ENCODE peak calls at places on chromosomes 3 and 15, in nine cellular contexts. C is pulmonary artery endothelial cell, G is HCEC 1CT, K is naive B cell, W is AG10803, Y is RWPE1, F is HEK293T, R is neuronal stem cell, T is T-cell. P is an unnamed sample.

GRCh38 chr3:43757613-43758012 is 66.9 kb downstream of the ABHD5 start:
- DNase-seq in G (peak; percentile 50), Y (no peak), T (no peak), W (no peak), R (no peak), C (no peak), K (no peak), F (no peak), P (no peak)

GRCh38 chr3:95738045-95738444 is 1076.3 kb upstream of the EPHA6 start:
- DNase-seq in Y (no peak), C (no peak), W (no peak), T (no peak), G (no peak), R (no peak), F (no peak), K (no peak), P (no peak)

GRCh38 chr15:32691316-32692032 is 26.3 kb upstream of the GREM1 start:
- DNase-seq in T (no peak), R (no peak), G (no peak), C (no peak), F (no peak), Y (no peak), W (no peak), K (no peak), P (no peak)

GRCh38 chr3:149955449-149955848 is 15.2 kb downstream of the PFN2 start:
- DNase-seq in W (no peak), K (no peak), C (no peak), F (no peak), T (no peak), G (peak; percentile 37), Y (no peak), R (no peak), P (no peak)

GRCh38 chr3:194407423-194407822 is 8.4 kb upstream of the GP5 start:
- DNase-seq in G (peak; percentile 7), F (no peak), C (no peak), Y (no peak), R (no peak), K (no peak), W (no peak), T (no peak), P (no peak)

GRCh38 chr3:184040010-184040409 is 8.5 kb downstream of the HTR3D start:
- DNase-seq in G (peak; percentile 54), C (no peak), F (peak; percentile 31), Y (no peak), W (peak; percentile 38), T (no peak), K (no peak), R (no peak), P (peak; percentile 65)

GRCh38 chr3:25156526-25157075 is 271.5 kb upstream of the RARB start:
- DNase-seq in W (peak; percentile 74), T (no peak), F (no peak), C (peak; percentile 67), R (peak; percentile 58), G (no peak), Y (peak; percentile 3), K (no peak), P (peak; percentile 32)

GRCh38 chr15:37100109-37100873 is at the start of gene MEIS2:
- DNase-seq in F (peak; percentile 72), R (peak; percentile 83), G (peak; percentile 87), T (no peak), Y (peak; percentile 87), W (peak; percentile 98), K (peak; percentile 7), C (peak; percentile 83), P (peak; percentile 80)

GRCh38 chr3:190076138-190076537 is 44.6 kb downstream of the P3H2 start:
- DNase-seq in W (peak; percentile 91), T (no peak), F (no peak), R (no peak), C (no peak), G (no peak), K (no peak), Y (no peak), P (no peak)

GRCh38 chr3:171901615-171902312 is 58.6 kb downstream of the TMEM212 start:
- DNase-seq in F (no peak), Y (no peak), G (peak; percentile 35), K (no peak), T (no peak), C (no peak), R (no peak), W (peak; percentile 48), P (no peak)

GRCh38 chr3:189340680-189341460 is 169.1 kb downstream of the TPRG1 start:
- DNase-seq in G (no peak), R (no peak), K (no peak), F (peak; percentile 16), C (no peak), Y (no peak), W (no peak), T (no peak), P (peak; percentile 44)

GRCh38 chr3:184619348-184619747 is 57.8 kb downstream of the EPHB3 start:
- DNase-seq in Y (no peak), G (no peak), F (no peak), W (peak; percentile 15), R (no peak), K (no peak), C (peak; percentile 39), T (no peak), P (no peak)

P was measured in Calu3.